ENCODE peak calls at places on chromosomes 5 and 9, in eight cellular contexts. One of them, this sample, is unnamed.

GRCh38 chr9:135138078-135138855 is 50.8 kb downstream of the OLFM1 start:
- DNase-seq in mammary epithelial cell: no peak
- DNase-seq in NB4: no peak
- DNase-seq in lung: no peak
- DNase-seq in psoas muscle: no peak
- DNase-seq in AG09309: no peak
- DNase-seq in tibial artery: no peak
- DNase-seq in fibroblast of mammary gland: no peak
- DNase-seq in this sample: no peak

GRCh38 chr5:176747670-176748072 is 62.7 kb upstream of the UNC5A start:
- DNase-seq in NB4: no peak
- DNase-seq in psoas muscle: no peak
- DNase-seq in mammary epithelial cell: no peak
- DNase-seq in fibroblast of mammary gland: no peak
- DNase-seq in lung: no peak
- DNase-seq in tibial artery: no peak
- DNase-seq in AG09309: no peak
- DNase-seq in this sample: no peak

GRCh38 chr9:21080793-21081192 is 3.1 kb upstream of the IFNB1 start:
- DNase-seq in psoas muscle: no peak
- DNase-seq in AG09309: no peak
- DNase-seq in lung: no peak
- DNase-seq in mammary epithelial cell: no peak
- DNase-seq in NB4: no peak
- DNase-seq in fibroblast of mammary gland: no peak
- DNase-seq in tibial artery: no peak
- DNase-seq in this sample: no peak

GRCh38 chr5:100902406-100903035 is 561 bp downstream of the ST8SIA4 start:
- DNase-seq in NB4: peak
- DNase-seq in tibial artery: no peak
- DNase-seq in AG09309: no peak
- DNase-seq in lung: no peak
- DNase-seq in mammary epithelial cell: no peak
- DNase-seq in fibroblast of mammary gland: no peak
- DNase-seq in psoas muscle: no peak
- DNase-seq in this sample: peak

GRCh38 chr5:110916373-110917049 is 155.0 kb upstream of the TSLP start:
- DNase-seq in fibroblast of mammary gland: peak
- DNase-seq in NB4: no peak
- DNase-seq in AG09309: peak
- DNase-seq in tibial artery: no peak
- DNase-seq in lung: no peak
- DNase-seq in mammary epithelial cell: peak
- DNase-seq in psoas muscle: no peak
- DNase-seq in this sample: peak

GRCh38 chr9:112853882-112854585 is 36.6 kb downstream of the SLC46A2 start:
- DNase-seq in AG09309: no peak
- DNase-seq in psoas muscle: no peak
- DNase-seq in fibroblast of mammary gland: no peak
- DNase-seq in tibial artery: peak
- DNase-seq in NB4: no peak
- DNase-seq in lung: no peak
- DNase-seq in mammary epithelial cell: no peak
- DNase-seq in this sample: no peak

GRCh38 chr9:71863652-71864051 is 47.3 kb downstream of the ABHD17B start:
- DNase-seq in mammary epithelial cell: no peak
- DNase-seq in NB4: no peak
- DNase-seq in AG09309: no peak
- DNase-seq in fibroblast of mammary gland: peak
- DNase-seq in psoas muscle: no peak
- DNase-seq in lung: no peak
- DNase-seq in tibial artery: no peak
- DNase-seq in this sample: no peak

GRCh38 chr9:121483049-121483448 is 16.6 kb downstream of the GGTA1 start:
- DNase-seq in AG09309: no peak
- DNase-seq in tibial artery: no peak
- DNase-seq in NB4: peak
- DNase-seq in fibroblast of mammary gland: peak
- DNase-seq in mammary epithelial cell: no peak
- DNase-seq in psoas muscle: no peak
- DNase-seq in lung: no peak
- DNase-seq in this sample: no peak

GRCh38 chr9:124818431-124819281 is 34.6 kb upstream of the WDR38 start:
- DNase-seq in psoas muscle: no peak
- DNase-seq in AG09309: no peak
- DNase-seq in lung: no peak
- DNase-seq in tibial artery: no peak
- DNase-seq in fibroblast of mammary gland: peak
- DNase-seq in NB4: peak
- DNase-seq in mammary epithelial cell: peak
- DNase-seq in this sample: no peak

DNA sequence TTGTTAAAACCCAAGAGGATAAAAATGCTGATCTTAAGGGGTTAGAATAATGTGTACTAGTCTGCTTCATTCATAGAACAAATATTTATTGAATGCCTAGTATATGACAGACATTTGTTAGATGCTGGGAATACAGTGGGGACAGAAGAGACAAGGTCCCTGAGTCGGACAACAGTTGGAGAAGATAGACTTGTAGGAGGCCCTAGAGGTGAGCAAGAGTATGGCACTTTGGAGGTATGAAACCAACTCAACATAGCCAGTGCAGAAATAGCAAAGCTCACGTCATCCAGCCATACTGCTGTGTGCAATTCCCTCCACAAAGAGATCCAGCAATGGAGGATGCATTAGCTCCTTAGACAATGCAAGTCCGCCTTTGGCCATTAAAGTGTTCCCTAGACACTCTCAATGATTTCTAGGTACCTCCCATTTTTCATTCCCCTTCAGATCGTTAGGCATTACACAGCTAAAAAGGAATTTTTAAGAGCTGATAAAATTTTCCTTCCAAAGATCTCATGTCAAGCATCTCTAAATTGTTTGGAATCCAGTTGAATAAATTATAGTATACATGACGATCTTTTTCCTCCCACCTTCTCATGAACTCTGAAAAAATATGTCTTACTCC is 1949.6 kb upstream of the WWC1 start:
- DNase-seq in psoas muscle: no peak
- DNase-seq in tibial artery: no peak
- DNase-seq in AG09309: no peak
- DNase-seq in lung: no peak
- DNase-seq in mammary epithelial cell: no peak
- DNase-seq in NB4: peak
- DNase-seq in fibroblast of mammary gland: no peak
- DNase-seq in this sample: no peak
- TF ChIP-seq CTCF in psoas muscle: no peak
- TF ChIP-seq CTCF in tibial artery: no peak
- TF ChIP-seq CTCF in AG09309: no peak
- TF ChIP-seq CTCF in lung: no peak
- TF ChIP-seq CTCF in mammary epithelial cell: peak
- TF ChIP-seq CTCF in NB4: peak
- TF ChIP-seq CTCF in fibroblast of mammary gland: peak
- TF ChIP-seq CTCF in this sample: no peak

DNA sequence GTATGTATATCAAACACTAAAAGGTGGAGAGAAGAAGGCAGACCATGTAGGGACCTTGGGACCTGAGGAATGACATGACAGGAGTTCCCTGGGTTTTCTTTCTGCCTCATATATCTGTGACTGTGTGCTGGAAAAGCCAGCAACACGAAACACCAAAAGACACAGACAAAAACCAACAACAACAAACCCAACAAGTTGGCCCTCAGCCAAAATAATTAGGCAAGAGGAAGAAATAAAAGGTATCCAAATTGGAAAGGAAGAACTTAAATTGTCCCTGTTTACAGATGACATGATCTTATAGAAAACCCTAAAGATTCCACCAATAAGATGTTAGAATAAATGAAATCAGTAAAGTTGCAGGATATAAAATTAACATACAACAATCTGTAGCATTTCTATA is 21.7 kb downstream of the ABO start:
- DNase-seq in lung: no peak
- DNase-seq in tibial artery: no peak
- DNase-seq in mammary epithelial cell: no peak
- DNase-seq in psoas muscle: no peak
- DNase-seq in NB4: no peak
- DNase-seq in AG09309: no peak
- DNase-seq in fibroblast of mammary gland: no peak
- DNase-seq in this sample: no peak
- H3K4me3 ChIP-seq in lung: no peak
- H3K4me3 ChIP-seq in tibial artery: no peak
- H3K4me3 ChIP-seq in mammary epithelial cell: no peak
- H3K4me3 ChIP-seq in psoas muscle: no peak
- H3K4me3 ChIP-seq in NB4: no peak
- H3K4me3 ChIP-seq in AG09309: no peak
- H3K4me3 ChIP-seq in fibroblast of mammary gland: no peak
- H3K4me3 ChIP-seq in this sample: no peak

GRCh38 chr5:140822281-140822629 is 842 bp downstream of the PCDHA5 start:
- DNase-seq in lung: no peak
- DNase-seq in mammary epithelial cell: no peak
- DNase-seq in NB4: no peak
- DNase-seq in psoas muscle: no peak
- DNase-seq in fibroblast of mammary gland: no peak
- DNase-seq in tibial artery: no peak
- DNase-seq in AG09309: no peak
- DNase-seq in this sample: no peak

GRCh38 chr5:140823475-140823874 is 2.1 kb downstream of the PCDHA5 start:
- DNase-seq in psoas muscle: no peak
- DNase-seq in tibial artery: no peak
- DNase-seq in fibroblast of mammary gland: no peak
- DNase-seq in lung: no peak
- DNase-seq in AG09309: no peak
- DNase-seq in NB4: no peak
- DNase-seq in mammary epithelial cell: no peak
- DNase-seq in this sample: no peak

GRCh38 chr5:140828402-140828737 is 610 bp downstream of the PCDHA6 start:
- DNase-seq in NB4: no peak
- DNase-seq in mammary epithelial cell: no peak
- DNase-seq in AG09309: no peak
- DNase-seq in tibial artery: no peak
- DNase-seq in psoas muscle: no peak
- DNase-seq in lung: no peak
- DNase-seq in fibroblast of mammary gland: no peak
- DNase-seq in this sample: no peak

DNA sequence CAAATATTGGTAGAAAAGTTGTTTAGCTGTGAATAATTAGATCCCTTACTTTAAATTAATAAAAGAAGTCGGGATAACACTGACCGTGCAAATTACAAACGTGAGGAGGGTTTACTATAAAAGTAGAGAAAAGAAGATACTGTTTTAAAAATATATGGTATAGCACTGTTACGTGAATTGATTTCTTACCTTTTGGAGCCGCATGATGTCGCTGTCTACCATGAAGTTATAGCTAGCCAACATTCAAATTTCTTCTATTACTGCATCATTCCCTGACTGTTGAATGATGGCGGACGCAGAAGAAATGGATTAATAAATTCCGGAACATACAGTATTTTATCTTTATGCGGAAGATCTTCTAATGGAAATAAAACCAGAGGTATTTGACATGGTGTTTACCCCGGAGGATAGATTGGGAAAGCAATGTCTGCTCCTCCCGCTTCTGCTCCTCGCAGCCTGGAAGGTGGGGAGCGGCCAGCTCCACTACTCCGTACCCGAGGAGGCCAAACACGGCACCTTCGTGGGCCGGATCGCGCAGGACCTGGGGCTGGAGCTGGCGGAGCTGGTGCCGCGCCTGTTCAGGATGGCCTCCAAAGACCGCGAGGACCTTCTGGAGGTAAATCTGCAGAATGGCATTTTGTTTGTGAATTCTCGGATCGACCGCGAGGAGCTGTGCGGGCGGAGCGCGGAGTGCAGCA is at the start of gene PCDHA6:
- DNase-seq in lung: no peak
- DNase-seq in tibial artery: no peak
- DNase-seq in NB4: no peak
- DNase-seq in AG09309: no peak
- DNase-seq in psoas muscle: no peak
- DNase-seq in mammary epithelial cell: no peak
- DNase-seq in fibroblast of mammary gland: peak
- DNase-seq in this sample: no peak
- TF ChIP-seq CTCF in lung: no peak
- TF ChIP-seq CTCF in tibial artery: no peak
- TF ChIP-seq CTCF in NB4: no peak
- TF ChIP-seq CTCF in AG09309: peak
- TF ChIP-seq CTCF in psoas muscle: no peak
- TF ChIP-seq CTCF in mammary epithelial cell: peak
- TF ChIP-seq CTCF in fibroblast of mammary gland: peak
- TF ChIP-seq CTCF in this sample: no peak

GRCh38 chr9:37201581-37201980 is 81.2 kb downstream of the ZCCHC7 start:
- DNase-seq in mammary epithelial cell: no peak
- DNase-seq in fibroblast of mammary gland: no peak
- DNase-seq in tibial artery: no peak
- DNase-seq in psoas muscle: no peak
- DNase-seq in AG09309: no peak
- DNase-seq in lung: no peak
- DNase-seq in NB4: no peak
- DNase-seq in this sample: no peak

GRCh38 chr9:37198831-37199230 is 78.5 kb downstream of the ZCCHC7 start:
- DNase-seq in lung: no peak
- DNase-seq in NB4: no peak
- DNase-seq in tibial artery: no peak
- DNase-seq in psoas muscle: no peak
- DNase-seq in mammary epithelial cell: no peak
- DNase-seq in fibroblast of mammary gland: no peak
- DNase-seq in AG09309: no peak
- DNase-seq in this sample: no peak

GRCh38 chr9:37202091-37202490 is 81.7 kb downstream of the ZCCHC7 start:
- DNase-seq in mammary epithelial cell: no peak
- DNase-seq in fibroblast of mammary gland: no peak
- DNase-seq in tibial artery: no peak
- DNase-seq in NB4: no peak
- DNase-seq in AG09309: no peak
- DNase-seq in lung: no peak
- DNase-seq in psoas muscle: no peak
- DNase-seq in this sample: no peak

GRCh38 chr9:37198034-37198718 is 77.8 kb downstream of the ZCCHC7 start:
- DNase-seq in tibial artery: no peak
- DNase-seq in lung: no peak
- DNase-seq in psoas muscle: no peak
- DNase-seq in AG09309: no peak
- DNase-seq in fibroblast of mammary gland: no peak
- DNase-seq in mammary epithelial cell: no peak
- DNase-seq in NB4: peak
- DNase-seq in this sample: no peak

GRCh38 chr9:37200572-37201005 is 80.2 kb downstream of the ZCCHC7 start:
- DNase-seq in tibial artery: no peak
- DNase-seq in lung: no peak
- DNase-seq in AG09309: peak
- DNase-seq in NB4: peak
- DNase-seq in psoas muscle: no peak
- DNase-seq in fibroblast of mammary gland: peak
- DNase-seq in mammary epithelial cell: peak
- DNase-seq in this sample: no peak
- H3K4me3 ChIP-seq in tibial artery: no peak
- H3K4me3 ChIP-seq in lung: no peak
- H3K4me3 ChIP-seq in AG09309: no peak
- H3K4me3 ChIP-seq in NB4: no peak
- H3K4me3 ChIP-seq in psoas muscle: no peak
- H3K4me3 ChIP-seq in fibroblast of mammary gland: no peak
- H3K4me3 ChIP-seq in mammary epithelial cell: no peak
- H3K4me3 ChIP-seq in this sample: no peak

This sample was measured in mucosa of descending colon.